ENCODE peak calls at places on chromosomes 5 and 9, in nine cellular contexts. One of them, this sample, is unnamed.

GRCh38 chr5:1268666-1269065 is 26.2 kb downstream of the TERT start:
- DNase-seq in stimulated activated CD4-positive, alpha-beta T cell treated with anti-CD3 and anti-CD28 coated beads, Interleukin-15, amount 100 ng/mL, for 1 hour: no peak
- DNase-seq in prostate gland: no peak
- DNase-seq in nephron progenitor cell: no peak
- DNase-seq in fibroblast of the conjunctiva: no peak
- DNase-seq in LHCN-M2: no peak
- DNase-seq in HuH-7.5: no peak
- DNase-seq in coronary artery: no peak
- DNase-seq in HL-60: no peak
- DNase-seq in this sample: no peak

GRCh38 chr5:36908544-36909260 is 32.1 kb downstream of the NIPBL start:
- DNase-seq in stimulated activated CD4-positive, alpha-beta T cell treated with anti-CD3 and anti-CD28 coated beads, Interleukin-15, amount 100 ng/mL, for 1 hour: no peak
- DNase-seq in prostate gland: no peak
- DNase-seq in nephron progenitor cell: no peak
- DNase-seq in fibroblast of the conjunctiva: no peak
- DNase-seq in LHCN-M2: no peak
- DNase-seq in HuH-7.5: no peak
- DNase-seq in coronary artery: no peak
- DNase-seq in HL-60: no peak
- DNase-seq in this sample: no peak

GRCh38 chr9:96157675-96158074 is 144.3 kb downstream of the HSD17B3 start:
- DNase-seq in stimulated activated CD4-positive, alpha-beta T cell treated with anti-CD3 and anti-CD28 coated beads, Interleukin-15, amount 100 ng/mL, for 1 hour: no peak
- DNase-seq in prostate gland: no peak
- DNase-seq in nephron progenitor cell: no peak
- DNase-seq in fibroblast of the conjunctiva: no peak
- DNase-seq in LHCN-M2: no peak
- DNase-seq in HuH-7.5: no peak
- DNase-seq in coronary artery: no peak
- DNase-seq in HL-60: no peak
- DNase-seq in this sample: no peak

GRCh38 chr5:56288880-56289601 is 55.9 kb upstream of the ANKRD55 start:
- DNase-seq in stimulated activated CD4-positive, alpha-beta T cell treated with anti-CD3 and anti-CD28 coated beads, Interleukin-15, amount 100 ng/mL, for 1 hour: no peak
- DNase-seq in prostate gland: no peak
- DNase-seq in nephron progenitor cell: no peak
- DNase-seq in fibroblast of the conjunctiva: no peak
- DNase-seq in LHCN-M2: no peak
- DNase-seq in HuH-7.5: no peak
- DNase-seq in coronary artery: no peak
- DNase-seq in HL-60: no peak
- DNase-seq in this sample: no peak

GRCh38 chr5:175823731-175824525 is 47.5 kb upstream of the CPLX2 start:
- DNase-seq in stimulated activated CD4-positive, alpha-beta T cell treated with anti-CD3 and anti-CD28 coated beads, Interleukin-15, amount 100 ng/mL, for 1 hour: no peak
- DNase-seq in prostate gland: no peak
- DNase-seq in nephron progenitor cell: peak; percentile 29
- DNase-seq in fibroblast of the conjunctiva: no peak
- DNase-seq in LHCN-M2: no peak
- DNase-seq in HuH-7.5: no peak
- DNase-seq in coronary artery: no peak
- DNase-seq in HL-60: no peak
- DNase-seq in this sample: no peak

GRCh38 chr5:81513468-81513867 is 119.5 kb upstream of the ACOT12 start:
- DNase-seq in stimulated activated CD4-positive, alpha-beta T cell treated with anti-CD3 and anti-CD28 coated beads, Interleukin-15, amount 100 ng/mL, for 1 hour: no peak
- DNase-seq in prostate gland: no peak
- DNase-seq in nephron progenitor cell: no peak
- DNase-seq in fibroblast of the conjunctiva: no peak
- DNase-seq in LHCN-M2: no peak
- DNase-seq in HuH-7.5: no peak
- DNase-seq in coronary artery: no peak
- DNase-seq in HL-60: no peak
- DNase-seq in this sample: no peak

GRCh38 chr9:129874261-129875101 is 39.2 kb downstream of the USP20 start:
- DNase-seq in stimulated activated CD4-positive, alpha-beta T cell treated with anti-CD3 and anti-CD28 coated beads, Interleukin-15, amount 100 ng/mL, for 1 hour: no peak
- DNase-seq in prostate gland: no peak
- DNase-seq in nephron progenitor cell: no peak
- DNase-seq in fibroblast of the conjunctiva: no peak
- DNase-seq in LHCN-M2: no peak
- DNase-seq in HuH-7.5: no peak
- DNase-seq in coronary artery: no peak
- DNase-seq in HL-60: no peak
- DNase-seq in this sample: no peak

GRCh38 chr9:35349287-35349990 is 140.5 kb upstream of the RUSC2 start:
- DNase-seq in stimulated activated CD4-positive, alpha-beta T cell treated with anti-CD3 and anti-CD28 coated beads, Interleukin-15, amount 100 ng/mL, for 1 hour: no peak
- DNase-seq in prostate gland: peak; percentile 58
- DNase-seq in nephron progenitor cell: no peak
- DNase-seq in fibroblast of the conjunctiva: no peak
- DNase-seq in LHCN-M2: peak; percentile 41
- DNase-seq in HuH-7.5: no peak
- DNase-seq in coronary artery: no peak
- DNase-seq in HL-60: no peak
- DNase-seq in this sample: no peak

GRCh38 chr5:64637837-64638443 is 52.4 kb upstream of the SHISAL2B start:
- DNase-seq in stimulated activated CD4-positive, alpha-beta T cell treated with anti-CD3 and anti-CD28 coated beads, Interleukin-15, amount 100 ng/mL, for 1 hour: no peak
- DNase-seq in prostate gland: no peak
- DNase-seq in nephron progenitor cell: no peak
- DNase-seq in fibroblast of the conjunctiva: no peak
- DNase-seq in LHCN-M2: no peak
- DNase-seq in HuH-7.5: no peak
- DNase-seq in coronary artery: no peak
- DNase-seq in HL-60: no peak
- DNase-seq in this sample: no peak

GRCh38 chr9:84107995-84108394 is 127.4 kb downstream of the RMI1 start:
- DNase-seq in stimulated activated CD4-positive, alpha-beta T cell treated with anti-CD3 and anti-CD28 coated beads, Interleukin-15, amount 100 ng/mL, for 1 hour: no peak
- DNase-seq in prostate gland: no peak
- DNase-seq in nephron progenitor cell: no peak
- DNase-seq in fibroblast of the conjunctiva: no peak
- DNase-seq in LHCN-M2: no peak
- DNase-seq in HuH-7.5: no peak
- DNase-seq in coronary artery: no peak
- DNase-seq in HL-60: no peak
- DNase-seq in this sample: no peak

GRCh38 chr9:38159599-38159998 is 90.6 kb upstream of the SHB start:
- DNase-seq in stimulated activated CD4-positive, alpha-beta T cell treated with anti-CD3 and anti-CD28 coated beads, Interleukin-15, amount 100 ng/mL, for 1 hour: no peak
- DNase-seq in prostate gland: no peak
- DNase-seq in nephron progenitor cell: no peak
- DNase-seq in fibroblast of the conjunctiva: no peak
- DNase-seq in LHCN-M2: no peak
- DNase-seq in HuH-7.5: no peak
- DNase-seq in coronary artery: no peak
- DNase-seq in HL-60: no peak
- DNase-seq in this sample: no peak

GRCh38 chr9:742104-742503 is 99.4 kb upstream of the DMRT1 start:
- DNase-seq in stimulated activated CD4-positive, alpha-beta T cell treated with anti-CD3 and anti-CD28 coated beads, Interleukin-15, amount 100 ng/mL, for 1 hour: no peak
- DNase-seq in prostate gland: no peak
- DNase-seq in nephron progenitor cell: no peak
- DNase-seq in fibroblast of the conjunctiva: no peak
- DNase-seq in LHCN-M2: no peak
- DNase-seq in HuH-7.5: no peak
- DNase-seq in coronary artery: no peak
- DNase-seq in HL-60: no peak
- DNase-seq in this sample: no peak

GRCh38 chr5:169920446-169920845 is 59.8 kb downstream of the INSYN2B start:
- DNase-seq in stimulated activated CD4-positive, alpha-beta T cell treated with anti-CD3 and anti-CD28 coated beads, Interleukin-15, amount 100 ng/mL, for 1 hour: no peak
- DNase-seq in prostate gland: no peak
- DNase-seq in nephron progenitor cell: no peak
- DNase-seq in fibroblast of the conjunctiva: no peak
- DNase-seq in LHCN-M2: no peak
- DNase-seq in HuH-7.5: no peak
- DNase-seq in coronary artery: no peak
- DNase-seq in HL-60: no peak
- DNase-seq in this sample: no peak

This sample was measured in SIG-M5.